ENCODE peak calls at places on chromosomes 6 and 20, in nine cellular contexts. R is gastrocnemius medialis, P is K562, D is uterus, C is right lobe of liver, W is esophagus squamous epithelium, U is tibial nerve, S is stomach, F is NB4. Y is an unnamed sample.

GRCh38 chr6:50007821-50008220 is 14.0 kb downstream of the DEFB110 start:
- DNase-seq in R (no peak), P (no peak), D (no peak), C (no peak), W (no peak), U (no peak), S (no peak), F (peak; percentile 8), Y (no peak)

GRCh38 chr6:109768485-109768884 is 77.4 kb downstream of the FIG4 start:
- DNase-seq in R (no peak), P (no peak), D (no peak), C (no peak), W (no peak), U (no peak), S (no peak), F (no peak), Y (no peak)

GRCh38 chr20:62120990-62121775 is 1.1 kb upstream of the LSM14B start:
- DNase-seq in R (peak; percentile 31), P (no peak), D (peak; percentile 40), C (peak; percentile 68), W (no peak), U (no peak), S (no peak), F (no peak), Y (peak; percentile 75)

GRCh38 chr6:161424421-161424820 is 150.6 kb upstream of the AGPAT4 start:
- DNase-seq in R (no peak), P (no peak), D (no peak), C (no peak), W (no peak), U (no peak), S (no peak), F (no peak), Y (no peak)

GRCh38 chr20:18188446-18188845 is 50.8 kb downstream of the KAT14 start:
- DNase-seq in R (no peak), P (no peak), D (no peak), C (no peak), W (no peak), U (no peak), S (no peak), F (no peak), Y (no peak)

GRCh38 chr20:59404749-59405148 is 104.3 kb downstream of the EDN3 start:
- DNase-seq in R (no peak), P (no peak), D (no peak), C (no peak), W (no peak), U (no peak), S (no peak), F (no peak), Y (no peak)

GRCh38 chr20:34293119-34293518 is 10.0 kb downstream of the AHCY start:
- DNase-seq in R (no peak), P (no peak), D (no peak), C (no peak), W (no peak), U (no peak), S (no peak), F (no peak), Y (no peak)

GRCh38 chr20:17419459-17419858 is 111.7 kb downstream of the BFSP1 start:
- DNase-seq in R (no peak), P (no peak), D (no peak), C (no peak), W (no peak), U (no peak), S (no peak), F (no peak), Y (no peak)

GRCh38 chr6:170179925-170180324 is 111.0 kb downstream of the DLL1 start:
- DNase-seq in R (no peak), P (no peak), D (peak; percentile 7), C (peak; percentile 42), W (no peak), U (no peak), S (no peak), F (no peak), Y (no peak)

GRCh38 chr6:170178266-170178560 is 112.7 kb downstream of the DLL1 start:
- DNase-seq in R (no peak), P (no peak), D (no peak), C (no peak), W (no peak), U (no peak), S (no peak), F (no peak), Y (no peak)

GRCh38 chr6:170180671-170181337 is 110.1 kb downstream of the DLL1 start:
- DNase-seq in R (no peak), P (no peak), D (peak; percentile 9), C (no peak), W (no peak), U (no peak), S (no peak), F (no peak), Y (no peak)

GRCh38 chr6:170177383-170178265 is 113.3 kb downstream of the DLL1 start:
- DNase-seq in R (no peak), P (no peak), D (peak; percentile 13), C (peak; percentile 60), W (no peak), U (no peak), S (peak; percentile 55), F (peak; percentile 44), Y (peak; percentile 31)

GRCh38 chr6:170178561-170179477 is 112.1 kb downstream of the DLL1 start:
- DNase-seq in R (peak; percentile 75), P (no peak), D (peak; percentile 17), C (peak; percentile 89), W (no peak), U (no peak), S (peak; percentile 93), F (no peak), Y (no peak)
- TF ChIP-seq POLR2A in R (no peak), P (no peak), D (no peak), C (no peak), W (no peak), U (no peak), S (no peak), F (no peak), Y (no peak)

DNA sequence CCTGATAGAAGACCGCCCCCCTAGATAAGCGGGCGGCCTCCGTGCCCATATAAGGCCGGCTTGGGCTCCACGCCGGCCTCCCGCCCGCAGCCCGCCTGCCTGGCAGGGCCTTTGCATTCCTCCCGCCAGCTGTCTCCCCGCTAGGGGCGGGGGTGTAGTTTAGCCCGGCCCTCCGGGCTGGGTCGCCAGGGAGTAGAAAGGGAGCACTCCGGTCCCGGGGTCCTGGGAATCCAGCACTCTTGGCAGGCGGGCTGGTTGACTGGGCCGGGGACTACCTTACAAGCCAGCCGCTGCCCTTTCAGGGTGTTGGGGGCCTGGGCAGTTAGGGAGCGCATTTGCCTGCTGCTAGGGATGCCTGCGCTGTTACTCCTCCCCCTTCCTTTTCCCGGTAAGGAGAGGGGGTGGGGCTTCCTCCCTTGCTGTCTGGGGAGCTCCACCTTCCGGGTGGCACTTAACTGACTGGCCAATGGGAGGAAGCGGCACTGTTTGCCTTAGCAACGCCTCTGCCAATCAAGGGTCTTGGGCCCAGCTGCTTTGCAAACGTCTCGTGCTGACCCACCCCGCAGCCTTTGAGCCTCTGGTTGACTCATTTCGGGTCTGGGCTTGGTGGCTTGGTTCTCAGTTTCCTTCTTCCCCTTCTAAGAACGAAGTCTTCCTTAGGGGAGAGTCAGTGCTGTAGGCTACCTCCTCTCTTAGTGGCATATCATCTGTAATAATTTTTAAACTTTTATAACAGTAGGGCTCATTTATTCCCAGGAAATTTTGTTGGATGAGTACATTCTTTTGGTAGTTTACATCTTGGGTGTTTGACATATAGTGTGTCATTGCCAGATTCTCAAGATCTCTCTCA is 3.4 kb downstream of the SRF start:
- DNase-seq in R (peak; percentile 99), P (peak; percentile 99), D (peak; percentile 98), C (peak; percentile 97), W (peak; percentile 96), U (peak; percentile 93), S (peak; percentile 97), F (peak; percentile 100), Y (peak; percentile 98)
- TF ChIP-seq POLR2A in R (peak; percentile 64), P (peak; percentile 45), D (peak; percentile 77), C (peak; percentile 78), W (peak; percentile 72), U (peak; percentile 84), S (no peak), F (no peak), Y (peak; percentile 77)

GRCh38 chr6:43780891-43781571 is 11.0 kb downstream of the VEGFA start:
- DNase-seq in R (no peak), P (peak; percentile 34), D (no peak), C (peak; percentile 28), W (no peak), U (no peak), S (no peak), F (no peak), Y (no peak)

GRCh38 chr6:43780293-43780692 is 10.3 kb downstream of the VEGFA start:
- DNase-seq in R (no peak), P (no peak), D (no peak), C (no peak), W (no peak), U (no peak), S (no peak), F (no peak), Y (no peak)

GRCh38 chr6:43779864-43780260 is 9.9 kb downstream of the VEGFA start:
- DNase-seq in R (no peak), P (peak; percentile 31), D (peak; percentile 77), C (no peak), W (no peak), U (no peak), S (peak; percentile 78), F (no peak), Y (no peak)

GRCh38 chr6:43778131-43778857 is 8.3 kb downstream of the VEGFA start:
- DNase-seq in R (no peak), P (no peak), D (no peak), C (peak; percentile 22), W (no peak), U (no peak), S (no peak), F (no peak), Y (no peak)

DNA sequence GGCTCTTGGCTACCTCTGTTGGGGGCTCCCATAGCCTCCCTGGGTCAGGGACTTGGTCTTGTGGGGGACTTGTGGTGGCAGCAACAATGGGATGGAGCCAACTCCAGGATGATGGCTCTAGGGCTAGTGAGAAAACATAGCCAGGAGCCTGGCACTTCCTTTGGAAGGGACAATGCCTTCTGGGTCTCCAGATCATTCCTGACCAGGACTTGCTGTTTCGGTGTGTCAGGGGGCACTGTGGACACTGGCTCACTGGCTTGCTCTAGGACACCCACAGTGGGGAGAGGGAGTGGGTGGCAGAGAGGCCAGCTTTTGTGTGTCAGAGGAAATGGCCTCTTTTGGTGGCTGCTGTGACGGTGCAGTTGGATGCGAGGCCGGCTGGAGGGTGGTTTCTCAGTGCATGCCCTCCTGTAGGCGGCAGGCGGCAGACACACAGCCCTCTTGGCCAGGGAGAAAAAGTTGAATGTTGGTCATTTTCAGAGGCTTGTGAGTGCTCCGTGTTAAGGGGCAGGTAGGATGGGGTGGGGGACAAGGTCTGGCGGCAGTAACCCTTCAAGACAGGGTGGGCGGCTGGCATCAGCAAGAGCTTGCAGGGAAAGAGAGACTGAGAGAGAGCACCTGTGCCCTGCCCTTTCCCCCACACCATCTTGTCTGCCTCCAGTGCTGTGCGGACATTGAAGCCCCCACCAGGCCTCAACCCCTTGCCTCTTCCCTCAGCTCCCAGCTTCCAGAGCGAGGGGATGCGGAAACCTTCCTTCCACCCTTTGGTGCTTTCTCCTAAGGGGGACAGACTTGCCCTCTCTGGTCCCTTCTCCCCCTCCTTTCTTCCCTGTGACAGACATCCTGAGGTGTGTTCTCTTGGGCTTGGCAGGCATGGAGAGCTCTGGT is 9.2 kb downstream of the VEGFA start:
- DNase-seq in R (no peak), P (no peak), D (no peak), C (no peak), W (no peak), U (no peak), S (no peak), F (no peak), Y (no peak)
- TF ChIP-seq POLR2A in R (no peak), P (no peak), D (no peak), C (no peak), W (no peak), U (no peak), S (no peak), F (no peak), Y (peak; percentile 25)

GRCh38 chr6:36874016-36874442 is 574 bp downstream of the PPIL1 start:
- DNase-seq in R (no peak), P (no peak), D (peak; percentile 37), C (no peak), W (no peak), U (no peak), S (no peak), F (peak; percentile 18), Y (peak; percentile 60)

GRCh38 chr6:36873612-36874011 is 991 bp downstream of the PPIL1 start:
- DNase-seq in R (no peak), P (no peak), D (no peak), C (no peak), W (no peak), U (no peak), S (no peak), F (peak; percentile 46), Y (peak; percentile 57)

GRCh38 chr6:36873115-36873514 is 1.5 kb downstream of the PPIL1 start:
- DNase-seq in R (no peak), P (no peak), D (no peak), C (no peak), W (no peak), U (no peak), S (no peak), F (no peak), Y (no peak)

GRCh38 chr6:36875250-36875633 is 639 bp upstream of the PPIL1 start:
- DNase-seq in R (no peak), P (no peak), D (no peak), C (no peak), W (no peak), U (no peak), S (no peak), F (no peak), Y (no peak)

DNA sequence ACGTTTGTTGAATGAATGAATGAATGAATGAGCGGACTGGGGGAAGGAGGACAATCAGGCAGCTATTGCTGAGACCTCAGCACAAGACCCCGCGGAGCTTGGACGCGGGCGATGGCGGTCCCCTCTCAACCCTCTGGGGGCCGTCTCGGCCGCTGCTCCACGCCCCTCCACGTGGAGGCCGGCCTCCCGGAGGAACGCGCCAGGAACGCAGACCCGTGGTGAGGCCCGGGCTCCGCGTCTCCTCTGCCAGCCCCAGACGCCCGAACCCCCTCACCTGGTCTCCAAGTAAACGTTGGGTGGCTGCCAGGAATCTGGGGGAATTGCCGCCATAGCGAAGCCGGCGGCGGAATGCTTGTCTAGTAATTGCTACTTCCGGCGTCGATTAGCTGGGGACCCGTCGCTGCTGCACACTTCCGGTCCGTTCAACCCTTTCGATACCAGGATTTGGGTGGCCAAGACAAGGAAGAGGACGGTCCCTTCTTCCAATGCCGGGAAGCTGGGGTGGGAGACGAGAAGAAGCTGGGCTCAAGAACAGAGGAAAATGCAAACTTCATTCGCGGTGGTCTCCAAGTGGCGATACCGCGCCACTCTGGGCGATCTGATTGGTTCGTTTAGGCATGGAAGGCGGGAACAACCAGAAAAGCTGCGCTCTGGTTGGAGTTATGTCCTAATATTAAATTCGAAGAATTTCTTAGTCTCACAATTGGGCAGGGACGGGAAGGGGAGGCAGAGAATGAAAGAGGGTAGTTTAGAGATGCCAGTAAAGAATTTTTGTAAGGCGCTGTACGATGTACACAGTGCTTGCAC is at the start of gene PPIL1:
- DNase-seq in R (peak; percentile 61), P (peak; percentile 95), D (peak; percentile 81), C (peak; percentile 79), W (peak; percentile 23), U (peak; percentile 57), S (peak; percentile 84), F (peak; percentile 92), Y (peak; percentile 97)
- TF ChIP-seq POLR2A in R (no peak), P (peak; percentile 90), D (no peak), C (peak; percentile 70), W (no peak), U (no peak), S (no peak), F (peak; percentile 47), Y (peak; percentile 75)

Y was measured in erythroblast.